ENCODE peak calls at places on chromosome 18, in five cellular contexts. H, Z, C, P and V are unnamed samples.

GRCh38 chr18:22609642-22610041 is 191.9 kb upstream of the CTAGE1 start:
- DNase-seq in H (peak), Z (no peak), C (no peak), P (no peak), V (no peak)

GRCh38 chr18:35463050-35463449 is 34.7 kb downstream of the INO80C start:
- DNase-seq in H (no peak), Z (no peak), C (no peak), P (no peak), V (no peak)

GRCh38 chr18:23825978-23826405 is 136.7 kb downstream of the LAMA3 start:
- DNase-seq in H (no peak), Z (no peak), C (peak), P (no peak), V (no peak)

GRCh38 chr18:65954372-65954771 is 203.6 kb downstream of the CDH7 start:
- DNase-seq in H (no peak), Z (no peak), C (no peak), P (no peak), V (no peak)

GRCh38 chr18:36015629-36016028 is 43.1 kb downstream of the RMP24 start:
- DNase-seq in H (no peak), Z (no peak), C (no peak), P (no peak), V (no peak)

GRCh38 chr18:6414723-6415362 is at the start of gene L3MBTL4:
- DNase-seq in H (peak), Z (peak), C (no peak), P (peak), V (no peak)

GRCh38 chr18:10530852-10531251 is 5.0 kb downstream of the NAPG start:
- DNase-seq in H (no peak), Z (no peak), C (no peak), P (no peak), V (peak)

GRCh38 chr18:3262234-3263171 is 570 bp downstream of the MYL12B start:
- DNase-seq in H (no peak), Z (peak), C (no peak), P (no peak), V (peak)

GRCh38 chr18:76914796-76915195 is 92.4 kb downstream of the ZNF236 start:
- DNase-seq in H (no peak), Z (no peak), C (no peak), P (no peak), V (no peak)

GRCh38 chr18:32383040-32383819 is 87.5 kb downstream of the GAREM1 start:
- DNase-seq in H (no peak), Z (no peak), C (no peak), P (no peak), V (no peak)

GRCh38 chr18:79493211-79493800 is 97.6 kb downstream of the NFATC1 start:
- DNase-seq in H (peak), Z (no peak), C (no peak), P (no peak), V (no peak)

GRCh38 chr18:48891721-48892120 is 59.0 kb downstream of the SMAD7 start:
- DNase-seq in H (no peak), Z (no peak), C (no peak), P (no peak), V (no peak)

GRCh38 chr18:25516121-25516520 is 164.2 kb upstream of the ZNF521 start:
- DNase-seq in H (no peak), Z (no peak), C (no peak), P (no peak), V (no peak)

GRCh38 chr18:36544036-36544725 is 246.7 kb downstream of the FHOD3 start:
- DNase-seq in H (no peak), Z (peak), C (peak), P (no peak), V (no peak)